ENCODE peak calls at places on chromosomes 4 and X, in ten cellular contexts. One of them, this sample, is unnamed.

GRCh38 chr4:76687730-76688441 is 210.1 kb downstream of the SOWAHB start:
- DNase-seq in AG09309: no peak
- DNase-seq in posterior cingulate gyrus: no peak
- DNase-seq in heart left ventricle: no peak
- DNase-seq in WERI-Rb-1: peak; percentile 70
- DNase-seq in ACHN: no peak
- DNase-seq in ovary: no peak
- DNase-seq in left ventricle myocardium superior: no peak
- DNase-seq in right lobe of liver: no peak
- DNase-seq in stimulated activated naive CD8-positive, alpha-beta T cell treated with anti-CD3 and anti-CD28 coated beads, Interleukin-15, Interleukin-2, amounts not matched to agents 100 U/mL and 50 U/mL, for 24 hours: no peak
- DNase-seq in this sample: no peak

GRCh38 chr4:8911311-8912088 is 39.9 kb upstream of the HMX1 start:
- DNase-seq in heart left ventricle: no peak
- DNase-seq in posterior cingulate gyrus: peak; percentile 82
- DNase-seq in AG09309: peak; percentile 0
- DNase-seq in right lobe of liver: no peak
- DNase-seq in stimulated activated naive CD8-positive, alpha-beta T cell treated with anti-CD3 and anti-CD28 coated beads, Interleukin-15, Interleukin-2, amounts not matched to agents 100 U/mL and 50 U/mL, for 24 hours: no peak
- DNase-seq in WERI-Rb-1: peak; percentile 7
- DNase-seq in left ventricle myocardium superior: no peak
- DNase-seq in ovary: no peak
- DNase-seq in ACHN: no peak
- DNase-seq in this sample: no peak

GRCh38 chr4:155473420-155474095 is 96.8 kb upstream of the MAP9 start:
- DNase-seq in left ventricle myocardium superior: no peak
- DNase-seq in posterior cingulate gyrus: no peak
- DNase-seq in ACHN: no peak
- DNase-seq in ovary: no peak
- DNase-seq in heart left ventricle: no peak
- DNase-seq in WERI-Rb-1: no peak
- DNase-seq in right lobe of liver: no peak
- DNase-seq in stimulated activated naive CD8-positive, alpha-beta T cell treated with anti-CD3 and anti-CD28 coated beads, Interleukin-15, Interleukin-2, amounts not matched to agents 100 U/mL and 50 U/mL, for 24 hours: no peak
- DNase-seq in AG09309: no peak
- DNase-seq in this sample: no peak

GRCh38 chr4:157270108-157270507 is 49.6 kb downstream of the GRIA2 start:
- DNase-seq in right lobe of liver: no peak
- DNase-seq in ACHN: no peak
- DNase-seq in stimulated activated naive CD8-positive, alpha-beta T cell treated with anti-CD3 and anti-CD28 coated beads, Interleukin-15, Interleukin-2, amounts not matched to agents 100 U/mL and 50 U/mL, for 24 hours: no peak
- DNase-seq in ovary: no peak
- DNase-seq in left ventricle myocardium superior: no peak
- DNase-seq in heart left ventricle: no peak
- DNase-seq in AG09309: no peak
- DNase-seq in posterior cingulate gyrus: no peak
- DNase-seq in WERI-Rb-1: no peak
- DNase-seq in this sample: no peak

GRCh38 chr4:128221556-128221955 is 66.1 kb downstream of the PGRMC2 start:
- DNase-seq in stimulated activated naive CD8-positive, alpha-beta T cell treated with anti-CD3 and anti-CD28 coated beads, Interleukin-15, Interleukin-2, amounts not matched to agents 100 U/mL and 50 U/mL, for 24 hours: no peak
- DNase-seq in ovary: no peak
- DNase-seq in right lobe of liver: no peak
- DNase-seq in ACHN: no peak
- DNase-seq in AG09309: no peak
- DNase-seq in posterior cingulate gyrus: no peak
- DNase-seq in WERI-Rb-1: no peak
- DNase-seq in left ventricle myocardium superior: no peak
- DNase-seq in heart left ventricle: no peak
- DNase-seq in this sample: no peak

GRCh38 chrX:154369453-154370299 is 4.8 kb downstream of the FLNA start:
- DNase-seq in left ventricle myocardium superior: peak; percentile 84
- DNase-seq in ACHN: peak; percentile 84
- DNase-seq in posterior cingulate gyrus: no peak
- DNase-seq in AG09309: peak; percentile 92
- DNase-seq in ovary: peak; percentile 85
- DNase-seq in heart left ventricle: peak; percentile 87
- DNase-seq in stimulated activated naive CD8-positive, alpha-beta T cell treated with anti-CD3 and anti-CD28 coated beads, Interleukin-15, Interleukin-2, amounts not matched to agents 100 U/mL and 50 U/mL, for 24 hours: peak; percentile 76
- DNase-seq in right lobe of liver: peak; percentile 67
- DNase-seq in WERI-Rb-1: peak; percentile 83
- DNase-seq in this sample: no peak

GRCh38 chr4:124555959-124556358 is 156.6 kb downstream of the ANKRD50 start:
- DNase-seq in heart left ventricle: no peak
- DNase-seq in ovary: no peak
- DNase-seq in ACHN: no peak
- DNase-seq in left ventricle myocardium superior: no peak
- DNase-seq in WERI-Rb-1: no peak
- DNase-seq in AG09309: no peak
- DNase-seq in posterior cingulate gyrus: no peak
- DNase-seq in stimulated activated naive CD8-positive, alpha-beta T cell treated with anti-CD3 and anti-CD28 coated beads, Interleukin-15, Interleukin-2, amounts not matched to agents 100 U/mL and 50 U/mL, for 24 hours: no peak
- DNase-seq in right lobe of liver: no peak
- DNase-seq in this sample: no peak

GRCh38 chrX:12910851-12911461 is 4.5 kb downstream of the TLR8 start:
- DNase-seq in posterior cingulate gyrus: no peak
- DNase-seq in ACHN: no peak
- DNase-seq in right lobe of liver: no peak
- DNase-seq in AG09309: no peak
- DNase-seq in heart left ventricle: no peak
- DNase-seq in WERI-Rb-1: no peak
- DNase-seq in ovary: no peak
- DNase-seq in stimulated activated naive CD8-positive, alpha-beta T cell treated with anti-CD3 and anti-CD28 coated beads, Interleukin-15, Interleukin-2, amounts not matched to agents 100 U/mL and 50 U/mL, for 24 hours: no peak
- DNase-seq in left ventricle myocardium superior: no peak
- DNase-seq in this sample: no peak

GRCh38 chr4:156294577-156294976 is 340.9 kb upstream of the CTSO start:
- DNase-seq in left ventricle myocardium superior: no peak
- DNase-seq in stimulated activated naive CD8-positive, alpha-beta T cell treated with anti-CD3 and anti-CD28 coated beads, Interleukin-15, Interleukin-2, amounts not matched to agents 100 U/mL and 50 U/mL, for 24 hours: no peak
- DNase-seq in heart left ventricle: no peak
- DNase-seq in right lobe of liver: no peak
- DNase-seq in ovary: no peak
- DNase-seq in AG09309: peak; percentile 70
- DNase-seq in posterior cingulate gyrus: no peak
- DNase-seq in ACHN: peak; percentile 82
- DNase-seq in WERI-Rb-1: peak; percentile 11
- DNase-seq in this sample: no peak

GRCh38 chrX:153924149-153924861 is 1.8 kb downstream of the ARHGAP4 start:
- DNase-seq in left ventricle myocardium superior: no peak
- DNase-seq in right lobe of liver: peak; percentile 41
- DNase-seq in ACHN: peak; percentile 26
- DNase-seq in heart left ventricle: no peak
- DNase-seq in posterior cingulate gyrus: no peak
- DNase-seq in WERI-Rb-1: peak; percentile 81
- DNase-seq in stimulated activated naive CD8-positive, alpha-beta T cell treated with anti-CD3 and anti-CD28 coated beads, Interleukin-15, Interleukin-2, amounts not matched to agents 100 U/mL and 50 U/mL, for 24 hours: no peak
- DNase-seq in AG09309: no peak
- DNase-seq in ovary: no peak
- DNase-seq in this sample: no peak

GRCh38 chr4:37754410-37755185 is 68.4 kb upstream of the RELL1 start:
- DNase-seq in left ventricle myocardium superior: no peak
- DNase-seq in heart left ventricle: no peak
- DNase-seq in stimulated activated naive CD8-positive, alpha-beta T cell treated with anti-CD3 and anti-CD28 coated beads, Interleukin-15, Interleukin-2, amounts not matched to agents 100 U/mL and 50 U/mL, for 24 hours: no peak
- DNase-seq in right lobe of liver: no peak
- DNase-seq in WERI-Rb-1: no peak
- DNase-seq in ovary: no peak
- DNase-seq in ACHN: no peak
- DNase-seq in AG09309: no peak
- DNase-seq in posterior cingulate gyrus: no peak
- DNase-seq in this sample: no peak

GRCh38 chr4:112832493-112832892 is 195.6 kb downstream of the LARP7 start:
- DNase-seq in WERI-Rb-1: no peak
- DNase-seq in stimulated activated naive CD8-positive, alpha-beta T cell treated with anti-CD3 and anti-CD28 coated beads, Interleukin-15, Interleukin-2, amounts not matched to agents 100 U/mL and 50 U/mL, for 24 hours: no peak
- DNase-seq in ACHN: no peak
- DNase-seq in posterior cingulate gyrus: no peak
- DNase-seq in heart left ventricle: no peak
- DNase-seq in ovary: no peak
- DNase-seq in left ventricle myocardium superior: no peak
- DNase-seq in AG09309: no peak
- DNase-seq in right lobe of liver: no peak
- DNase-seq in this sample: no peak

GRCh38 chrX:139967300-139967699 is 2.0 kb upstream of the CXorf66 start:
- DNase-seq in WERI-Rb-1: no peak
- DNase-seq in AG09309: no peak
- DNase-seq in right lobe of liver: no peak
- DNase-seq in stimulated activated naive CD8-positive, alpha-beta T cell treated with anti-CD3 and anti-CD28 coated beads, Interleukin-15, Interleukin-2, amounts not matched to agents 100 U/mL and 50 U/mL, for 24 hours: no peak
- DNase-seq in left ventricle myocardium superior: no peak
- DNase-seq in heart left ventricle: no peak
- DNase-seq in ovary: no peak
- DNase-seq in ACHN: peak; percentile 13
- DNase-seq in posterior cingulate gyrus: no peak
- DNase-seq in this sample: no peak

GRCh38 chrX:43679778-43680177 is 23.7 kb downstream of the MAOA start:
- DNase-seq in heart left ventricle: no peak
- DNase-seq in ACHN: no peak
- DNase-seq in left ventricle myocardium superior: no peak
- DNase-seq in WERI-Rb-1: no peak
- DNase-seq in right lobe of liver: no peak
- DNase-seq in AG09309: no peak
- DNase-seq in ovary: no peak
- DNase-seq in posterior cingulate gyrus: no peak
- DNase-seq in stimulated activated naive CD8-positive, alpha-beta T cell treated with anti-CD3 and anti-CD28 coated beads, Interleukin-15, Interleukin-2, amounts not matched to agents 100 U/mL and 50 U/mL, for 24 hours: no peak
- DNase-seq in this sample: no peak